ENCODE peak calls at places on chromosomes 7 and 10, in four cellular contexts. N is HepG2, D is GM12878, J is K562. E is an unnamed sample.

GRCh38 chr7:134831862-134832261 is 52.4 kb downstream of the CALD1 start:
- DNase-seq in J (no peak), D (no peak), N (no peak), E (no peak)

GRCh38 chr10:12811725-12812310 is 189.7 kb downstream of the CCDC3 start:
- DNase-seq in N (no peak), D (no peak), J (no peak), E (no peak)

GRCh38 chr7:128405345-128406146 is 4.2 kb downstream of the IMPDH1 start:
- DNase-seq in N (no peak), J (peak), D (no peak), E (peak)

GRCh38 chr7:131173148-131173890 is 154.4 kb upstream of the MKLN1 start:
- DNase-seq in J (no peak), D (no peak), N (no peak), E (no peak)

GRCh38 chr7:40888499-40888898 is 753.7 kb downstream of the SUGCT start:
- DNase-seq in J (no peak), D (no peak), N (no peak), E (no peak)

GRCh38 chr7:12550956-12551355 is 19.6 kb upstream of the SCIN start:
- DNase-seq in D (no peak), N (no peak), J (no peak), E (no peak)

GRCh38 chr7:152511736-152512135 is 75.9 kb upstream of the KMT2C start:
- DNase-seq in D (no peak), N (no peak), J (no peak), E (no peak)

GRCh38 chr10:59255463-59255862 is 79.0 kb downstream of the PHYHIPL start:
- DNase-seq in N (no peak), D (no peak), J (no peak), E (no peak)

GRCh38 chr7:27151945-27152815 is at the start of gene HOXA3:
- DNase-seq in D (no peak), N (no peak), J (no peak), E (peak)

GRCh38 chr7:4805979-4806290 is 30.5 kb downstream of the AP5Z1 start:
- DNase-seq in J (no peak), N (no peak), D (no peak), E (no peak)

GRCh38 chr7:138610671-138611170 is 90.4 kb downstream of the SVOPL start:
- DNase-seq in J (no peak), N (peak), D (no peak), E (no peak)

GRCh38 chr10:120950103-120950561 is 99.0 kb downstream of the WDR11 start:
- DNase-seq in N (no peak), D (no peak), J (no peak), E (peak)

GRCh38 chr7:7251742-7252141 is 69.4 kb downstream of the C1GALT1 start:
- DNase-seq in D (peak), J (no peak), N (no peak), E (no peak)

GRCh38 chr7:36390199-36391090 is 783 bp downstream of the ANLN start:
- DNase-seq in N (peak), J (peak), D (no peak), E (peak)
- TF ChIP-seq FOXM1 in N (no peak), J (no peak), D (no peak), E (no peak)

DNA sequence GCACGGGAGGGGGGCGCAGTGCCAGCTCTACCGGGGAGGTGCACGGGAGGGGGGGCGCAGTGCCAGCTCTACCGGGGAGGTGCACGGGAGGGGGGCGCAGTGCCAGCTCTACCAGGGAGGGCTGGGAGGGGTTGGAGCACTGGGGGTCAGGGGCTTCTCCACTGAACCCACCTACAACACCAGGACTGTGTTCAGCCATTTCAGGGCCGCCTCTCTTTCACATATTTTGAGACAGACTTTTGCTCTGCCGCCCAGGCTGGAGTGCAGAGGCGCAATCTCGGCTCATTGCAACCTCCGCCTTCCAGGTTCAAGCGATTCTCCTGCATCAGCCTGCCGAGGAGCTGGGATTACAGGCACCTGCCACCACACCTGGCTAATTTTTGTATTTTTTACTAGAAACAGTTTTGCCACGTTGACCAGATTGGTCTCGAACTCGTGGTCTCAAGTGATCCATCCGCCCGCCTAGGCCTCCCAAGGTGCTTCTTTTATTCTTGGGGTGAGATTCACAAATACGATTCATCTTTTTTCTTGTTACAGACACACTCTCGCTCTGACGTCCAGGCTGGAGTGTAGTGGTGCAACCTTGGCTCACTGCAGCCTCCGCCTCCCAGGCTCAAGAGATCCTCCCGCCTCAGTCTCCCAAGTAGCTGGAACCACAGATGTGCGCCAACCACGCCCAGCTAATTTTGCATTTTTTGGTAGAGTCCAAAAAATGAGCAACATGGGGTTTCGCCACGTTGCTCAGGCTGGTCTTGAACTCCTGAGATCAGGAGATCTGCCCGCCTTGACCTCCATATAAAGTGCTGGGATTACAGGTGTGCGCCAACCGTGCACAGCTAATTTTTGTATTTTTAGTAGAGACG is 37.0 kb downstream of the ADAP1 start:
- DNase-seq in N (no peak), J (no peak), D (no peak), E (no peak)
- TF ChIP-seq SP1 in N (no peak), J (no peak), D (no peak), E (no peak)

DNA sequence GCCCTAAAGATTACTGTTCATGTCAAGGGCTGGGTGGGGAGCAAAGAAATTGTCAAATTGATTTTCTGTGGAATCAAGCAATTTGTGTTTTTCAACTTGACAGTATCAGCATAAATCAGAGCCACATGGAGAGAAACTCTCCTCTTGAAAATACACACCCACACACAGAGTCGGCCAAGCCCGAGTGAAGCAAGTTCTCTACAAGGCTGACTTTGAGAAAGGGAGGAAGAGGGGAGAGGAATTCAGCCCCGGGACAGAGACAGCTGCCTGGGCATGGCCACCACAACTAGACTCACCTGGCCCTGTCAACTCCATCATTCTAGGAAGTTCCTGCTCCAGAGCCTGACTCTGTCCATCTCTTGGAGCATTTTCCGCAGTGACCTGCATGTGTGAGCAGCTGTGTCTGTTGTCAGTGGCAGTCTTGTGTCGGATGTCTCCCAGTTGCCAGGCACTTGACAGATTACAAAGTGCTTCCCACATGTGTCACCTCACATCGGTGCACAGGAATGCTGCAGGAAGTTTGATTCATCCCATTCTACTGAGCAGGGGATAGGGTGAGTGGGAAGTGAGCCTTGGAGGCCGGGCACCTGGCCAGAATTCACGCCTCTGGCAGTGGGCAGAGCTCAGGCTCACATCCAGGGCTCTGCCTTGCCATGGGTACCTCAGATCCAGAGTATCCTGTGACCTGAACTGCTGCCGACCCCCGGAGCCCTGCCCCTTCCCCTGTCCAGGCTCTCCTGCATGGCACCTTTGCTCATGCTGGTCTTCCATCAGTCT is 37.9 kb downstream of the ADAM12 start:
- DNase-seq in N (no peak), D (no peak), J (no peak), E (no peak)
- TF ChIP-seq FOXM1 in N (no peak), D (no peak), J (no peak), E (no peak)

GRCh38 chr10:110008518-110009339 is 945 bp downstream of the ADD3 start:
- DNase-seq in J (peak), N (peak), D (no peak), E (no peak)
- TF ChIP-seq SP1 in J (no peak), N (no peak), D (no peak), E (no peak)

GRCh38 chr7:15228891-15229290 is 326.3 kb upstream of the DGKB start:
- DNase-seq in J (no peak), D (no peak), N (no peak), E (no peak)
- TF ChIP-seq FOXM1 in J (no peak), D (no peak), N (no peak), E (no peak)

GRCh38 chr7:73612598-73613269 is 11.6 kb downstream of the MLXIPL start:
- DNase-seq in J (peak), D (no peak), N (peak), E (no peak)
- TF ChIP-seq SP1 in J (peak), D (no peak), N (no peak), E (no peak)

GRCh38 chr10:132789659-132790148 is 3.8 kb upstream of the NKX6-2 start:
- DNase-seq in J (no peak), N (no peak), D (no peak), E (no peak)

GRCh38 chr10:132786529-132787252 is 744 bp upstream of the NKX6-2 start:
- DNase-seq in J (no peak), N (no peak), D (no peak), E (no peak)

GRCh38 chr10:132787253-132788179 is 1.6 kb upstream of the NKX6-2 start:
- DNase-seq in D (no peak), N (no peak), J (no peak), E (peak)

GRCh38 chr10:132788831-132789219 is 2.9 kb upstream of the NKX6-2 start:
- DNase-seq in J (no peak), D (no peak), N (no peak), E (no peak)

DNA sequence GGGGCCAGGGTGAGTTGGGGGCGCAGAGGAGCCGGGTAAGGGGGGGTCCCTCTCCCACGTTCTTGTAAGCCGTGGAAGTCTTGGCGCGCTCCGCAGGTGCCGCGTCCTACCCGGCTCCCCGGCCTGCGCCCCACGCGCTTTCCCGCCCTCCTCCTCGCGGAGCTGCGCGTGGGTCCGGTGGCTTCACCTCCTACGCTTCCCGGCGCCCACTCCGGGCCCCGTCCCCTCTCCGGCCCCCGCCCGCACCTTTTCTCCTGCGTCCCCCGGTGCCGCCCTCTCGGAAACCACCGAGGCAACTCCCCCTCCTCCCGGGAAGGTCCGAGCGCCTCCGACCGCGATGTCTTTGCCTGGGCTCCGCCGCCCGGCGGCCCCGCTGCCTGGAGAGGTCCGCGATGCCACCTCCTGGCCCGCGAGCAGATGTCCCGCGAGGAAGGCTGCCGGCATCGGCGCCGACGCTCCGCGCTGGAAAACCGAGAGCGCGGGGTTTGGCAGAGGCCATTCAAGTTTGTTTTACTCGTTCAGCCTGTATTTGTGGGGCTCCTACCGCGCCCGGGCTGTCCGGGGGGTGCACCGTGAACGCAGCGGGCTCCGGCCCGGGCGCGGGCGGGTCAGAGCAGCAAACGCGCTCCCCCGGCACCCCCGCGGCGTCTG is 2.4 kb upstream of the NKX6-2 start:
- DNase-seq in J (no peak), N (no peak), D (no peak), E (peak)
- TF ChIP-seq FOXM1 in J (no peak), N (no peak), D (no peak), E (no peak)

GRCh38 chr10:28410420-28411135 is 107.7 kb upstream of the MPP7 start:
- DNase-seq in D (no peak), J (no peak), N (peak), E (peak)
- TF ChIP-seq SP1 in D (no peak), J (no peak), N (no peak), E (no peak)

E was measured in HEK293T.